ENCODE peak calls at places on chromosomes 16 and 17, in eight cellular contexts. H, P, V, J, G, U, S and M are unnamed samples.

GRCh38 chr17:47948706-47949196 is 7.4 kb downstream of the PNPO start:
- DNase-seq in U (no peak), H (no peak), P (no peak), G (no peak), S (no peak), V (peak), J (no peak), M (peak)

GRCh38 chr16:16124438-16124837 is 98.9 kb downstream of the ABCC6 start:
- DNase-seq in G (no peak), V (no peak), P (no peak), S (no peak), U (no peak), H (no peak), J (no peak), M (peak)

GRCh38 chr17:81371910-81372760 is 23.1 kb upstream of the BAHCC1 start:
- DNase-seq in V (no peak), S (no peak), J (no peak), G (peak), U (peak), H (no peak), P (no peak), M (no peak)

GRCh38 chr17:44083250-44083849 is 12.8 kb downstream of the G6PC3 start:
- DNase-seq in G (no peak), H (no peak), J (no peak), U (peak), V (peak), S (no peak), P (no peak), M (peak)

GRCh38 chr16:10881479-10882030 is 4.6 kb downstream of the CIITA start:
- DNase-seq in V (no peak), J (no peak), H (no peak), S (no peak), U (no peak), G (no peak), P (no peak), M (no peak)

GRCh38 chr17:62671553-62671952 is 44.1 kb downstream of the MRC2 start:
- DNase-seq in S (no peak), U (no peak), J (no peak), H (no peak), V (peak), P (no peak), G (no peak), M (no peak)

GRCh38 chr16:4733747-4734062 is 366 bp downstream of the ANKS3 start:
- DNase-seq in J (no peak), V (no peak), G (no peak), H (no peak), P (peak), U (no peak), S (no peak), M (peak)

GRCh38 chr17:33674685-33675084 is 381.6 kb upstream of the ASIC2 start:
- DNase-seq in U (peak), J (peak), S (peak), G (peak), H (no peak), V (peak), P (peak), M (peak)

GRCh38 chr17:67082110-67082509 is 37.8 kb downstream of the CACNG1 start:
- DNase-seq in J (no peak), U (no peak), G (no peak), H (no peak), P (no peak), V (no peak), S (no peak), M (no peak)

GRCh38 chr16:66127459-66128362 is 238.8 kb upstream of the CDH5 start:
- DNase-seq in S (no peak), G (peak), J (no peak), H (no peak), P (no peak), U (no peak), V (peak), M (peak)

GRCh38 chr16:68416057-68417046 is 32.0 kb downstream of the SMPD3 start:
- DNase-seq in V (peak), G (no peak), S (no peak), H (no peak), J (no peak), U (no peak), P (no peak), M (no peak)

GRCh38 chr16:67517178-67517492 is 11.5 kb upstream of the RIPOR1 start:
- DNase-seq in V (no peak), J (no peak), S (no peak), G (no peak), H (no peak), P (no peak), U (no peak), M (no peak)

GRCh38 chr17:10295728-10296343 is 77.0 kb downstream of the MYH13 start:
- DNase-seq in H (no peak), U (peak), S (no peak), V (no peak), J (no peak), G (peak), P (peak), M (peak)

GRCh38 chr17:80861892-80862291 is 129.7 kb upstream of the CHMP6 start:
- DNase-seq in S (peak), U (no peak), V (peak), J (no peak), P (peak), H (peak), G (peak), M (no peak)